ENCODE peak calls at places on chromosomes 7 and 10, in six cellular contexts. D is lower lobe of right lung, V is heart right ventricle, Y is fibroblast of lung, C is left ventricle myocardium inferior, M is adrenal gland. H is an unnamed sample.

GRCh38 chr7:41323811-41324210 is 379.1 kb downstream of the INHBA start:
- DNase-seq in D (no peak), V (no peak), Y (peak; percentile 43), C (no peak), M (no peak), H (no peak)

GRCh38 chr7:75920431-75921161 is 5.6 kb downstream of the POR start:
- DNase-seq in D (no peak), V (no peak), Y (peak; percentile 49), C (no peak), M (peak; percentile 58), H (peak; percentile 40)

GRCh38 chr10:88968316-88968882 is 15.8 kb upstream of the ACTA2 start:
- DNase-seq in D (no peak), V (no peak), Y (no peak), C (no peak), M (no peak), H (no peak)

GRCh38 chr7:127792528-127793342 is 140.7 kb downstream of the SND1 start:
- DNase-seq in D (no peak), V (no peak), Y (no peak), C (no peak), M (no peak), H (peak; percentile 20)

GRCh38 chr7:28957064-28957821 is 887 bp downstream of the TRIL start:
- DNase-seq in D (peak; percentile 52), V (peak; percentile 47), Y (peak; percentile 36), C (peak; percentile 29), M (peak; percentile 22), H (peak; percentile 30)

GRCh38 chr10:4267084-4267774 is 482.2 kb upstream of the KLF6 start:
- DNase-seq in D (no peak), V (no peak), Y (no peak), C (no peak), M (no peak), H (peak; percentile 34)

GRCh38 chr10:117936136-117936535 is 110.6 kb downstream of the RAB11FIP2 start:
- DNase-seq in D (peak; percentile 65), V (no peak), Y (peak; percentile 15), C (peak; percentile 24), M (no peak), H (no peak)

GRCh38 chr7:143458263-143458662 is 15.0 kb downstream of the TAS2R60 start:
- DNase-seq in D (no peak), V (no peak), Y (peak; percentile 39), C (no peak), M (no peak), H (no peak)

GRCh38 chr10:120392671-120393079 is 64.4 kb upstream of the PLPP4 start:
- DNase-seq in D (no peak), V (no peak), Y (no peak), C (no peak), M (no peak), H (peak; percentile 29)

GRCh38 chr7:132123763-132124162 is 452.5 kb downstream of the PLXNA4 start:
- DNase-seq in D (no peak), V (no peak), Y (no peak), C (no peak), M (no peak), H (no peak)

GRCh38 chr7:14398531-14398930 is 409.1 kb upstream of the ETV1 start:
- DNase-seq in D (no peak), V (no peak), Y (no peak), C (no peak), M (no peak), H (no peak)

GRCh38 chr7:6460990-6461584 is 13.3 kb upstream of the DAGLB start:
- DNase-seq in D (peak; percentile 20), V (no peak), Y (no peak), C (no peak), M (no peak), H (no peak)

GRCh38 chr7:55348502-55348901 is 16.6 kb upstream of the LANCL2 start:
- DNase-seq in D (no peak), V (no peak), Y (peak; percentile 72), C (no peak), M (no peak), H (no peak)

GRCh38 chr10:114534480-114535095 is 123.5 kb downstream of the ABLIM1 start:
- DNase-seq in D (no peak), V (no peak), Y (no peak), C (no peak), M (no peak), H (no peak)

DNA sequence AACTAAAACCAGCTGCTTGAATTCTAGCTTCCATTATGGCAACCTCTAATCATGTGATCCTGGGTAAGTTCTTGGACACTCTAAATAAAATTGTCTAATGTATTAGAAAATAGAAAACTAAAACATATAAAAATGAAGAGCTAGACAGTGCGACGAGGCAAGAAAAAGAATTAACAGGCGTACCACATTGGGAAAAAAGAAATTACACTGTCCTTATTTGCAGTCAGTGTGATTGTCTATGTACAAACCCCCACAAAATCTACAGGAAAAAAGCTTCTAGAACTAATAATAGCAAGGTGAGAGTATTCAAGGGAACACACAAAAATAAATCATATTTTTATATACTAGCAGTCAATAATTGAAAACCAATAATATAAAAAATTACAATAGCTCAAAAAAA is 625.6 kb upstream of the MKI67 start:
- DNase-seq in D (no peak), V (no peak), Y (no peak), C (no peak), M (no peak), H (no peak)
- H3K9me3 ChIP-seq in D (no peaks in the 10 kb centered on the region), V (peaks cover 9% of the 10 kb centered on the region), Y (no peaks in the 10 kb centered on the region), C (peaks cover 14% of the 10 kb centered on the region), M (no peaks in the 10 kb centered on the region), H (no peaks in the 10 kb centered on the region)

DNA sequence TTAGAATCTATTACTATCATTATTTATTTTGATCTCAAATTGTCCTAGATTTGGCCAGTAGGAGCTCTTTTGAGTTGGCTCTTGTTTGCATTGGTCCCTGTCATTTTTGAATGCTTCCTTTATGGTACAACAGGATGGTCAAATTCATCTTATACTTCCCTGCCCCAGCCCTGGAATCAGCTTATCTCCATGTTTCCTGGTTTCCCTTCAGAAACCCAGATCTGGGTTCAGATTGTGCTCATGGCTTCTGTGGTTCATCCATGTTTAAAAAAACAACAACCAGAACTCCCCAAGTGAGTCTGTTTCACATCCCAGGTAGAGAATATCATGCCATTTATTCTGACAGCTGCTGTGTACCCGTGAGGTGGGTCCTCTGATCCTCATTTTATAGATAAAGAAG is 10.6 kb downstream of the ZFYVE27 start:
- DNase-seq in D (no peak), V (no peak), Y (no peak), C (no peak), M (no peak), H (no peak)
- TF ChIP-seq CTCF in D (no peak), V (no peak), Y (no peak), C (no peak), M (no peak), H (no peak)

GRCh38 chr10:37474645-37475044 is 349.2 kb downstream of the ANKRD30A start:
- DNase-seq in D (no peak), V (no peak), Y (no peak), C (no peak), M (no peak), H (no peak)

GRCh38 chr10:37473906-37474305 is 348.5 kb downstream of the ANKRD30A start:
- DNase-seq in D (no peak), V (no peak), Y (no peak), C (no peak), M (no peak), H (no peak)

GRCh38 chr10:37476285-37476684 is 350.9 kb downstream of the ANKRD30A start:
- DNase-seq in D (no peak), V (no peak), Y (no peak), C (no peak), M (no peak), H (no peak)

GRCh38 chr10:37478381-37478780 is 353.0 kb downstream of the ANKRD30A start:
- DNase-seq in D (no peak), V (no peak), Y (no peak), C (no peak), M (no peak), H (no peak)

GRCh38 chr10:37479469-37479868 is 354.1 kb downstream of the ANKRD30A start:
- DNase-seq in D (no peak), V (no peak), Y (no peak), C (no peak), M (no peak), H (no peak)
- H3K9me3 ChIP-seq in D (no peaks in the 10 kb centered on the region), V (no peaks in the 10 kb centered on the region), Y (no peaks in the 10 kb centered on the region), C (no peaks in the 10 kb centered on the region), M (no peaks in the 10 kb centered on the region), H (no peaks in the 10 kb centered on the region)

GRCh38 chr10:124669141-124669823 is 74.9 kb downstream of the FAM53B start:
- DNase-seq in D (no peak), V (peak; percentile 13), Y (no peak), C (no peak), M (no peak), H (no peak)

GRCh38 chr10:124670849-124671248 is 73.3 kb downstream of the FAM53B start:
- DNase-seq in D (peak; percentile 80), V (no peak), Y (no peak), C (no peak), M (no peak), H (no peak)

GRCh38 chr10:124672181-124672638 is 72.0 kb downstream of the FAM53B start:
- DNase-seq in D (peak; percentile 39), V (peak; percentile 47), Y (no peak), C (no peak), M (no peak), H (no peak)

GRCh38 chr10:124669824-124670654 is 74.1 kb downstream of the FAM53B start:
- DNase-seq in D (peak; percentile 31), V (peak; percentile 26), Y (no peak), C (no peak), M (no peak), H (no peak)

GRCh38 chr10:124671486-124672075 is 72.6 kb downstream of the FAM53B start:
- DNase-seq in D (peak; percentile 72), V (peak; percentile 49), Y (peak; percentile 27), C (peak; percentile 59), M (no peak), H (no peak)
- TF ChIP-seq CTCF in D (peak; percentile 33), V (peak; percentile 39), Y (no peak), C (peak; percentile 61), M (peak; percentile 9), H (no peak)